ENCODE peak calls at places on chromosomes 12 and 14, in nine cellular contexts. M is RPMI8226; P is stimulated activated CD4-positive, alpha-beta T cell treated with anti-CD3 and anti-CD28 coated beads, Interleukin-15, amount 100 ng/mL, for 1 hour; C is bronchial epithelial cell; A is KBM-7; Q is NCI-H1092 treated with DMSO at 0.1 percent for 48 hours; L is fibroblast of the aortic adventitia; J is C1 segment of cervical spinal cord; H is NCI-H510A treated with DMSO at 0.1 percent for 48 hours. Y is an unnamed sample.

GRCh38 chr12:124018526-124018925 is 45.5 kb downstream of the ZNF664 start:
- DNase-seq in H (no peak), P (no peak), Q (no peak), A (no peak), L (no peak), C (no peak), M (no peak), J (no peak), Y (no peak)

GRCh38 chr12:92324849-92325500 is 179.3 kb upstream of the BTG1 start:
- DNase-seq in L (no peak), C (no peak), A (no peak), M (no peak), Q (no peak), P (no peak), J (no peak), H (no peak), Y (no peak)

GRCh38 chr12:95203477-95203843 is 13.8 kb downstream of the FGD6 start:
- DNase-seq in A (no peak), J (no peak), C (no peak), H (no peak), Q (no peak), L (peak), P (no peak), M (no peak), Y (no peak)

GRCh38 chr14:96622926-96623325 is 120.7 kb downstream of the PAPOLA start:
- DNase-seq in C (no peak), L (no peak), Q (no peak), H (no peak), J (no peak), A (no peak), M (no peak), P (no peak), Y (no peak)

GRCh38 chr14:55477680-55478079 is 37.3 kb upstream of the TBPL2 start:
- DNase-seq in Q (no peak), P (no peak), M (no peak), J (no peak), L (no peak), A (no peak), H (no peak), C (no peak), Y (no peak)

GRCh38 chr14:102516531-102517411 is 7.2 kb upstream of the ANKRD9 start:
- DNase-seq in M (peak), A (peak), P (peak), H (peak), C (no peak), J (no peak), Q (peak), L (no peak), Y (peak)

GRCh38 chr12:69991683-69992297 is 166.8 kb downstream of the MYRFL start:
- DNase-seq in C (no peak), M (no peak), Q (no peak), H (peak), A (no peak), P (no peak), L (no peak), J (no peak), Y (no peak)

GRCh38 chr14:101187816-101188570 is 284.5 kb upstream of the RTL1 start:
- DNase-seq in H (no peak), M (no peak), P (no peak), A (no peak), L (no peak), C (no peak), J (no peak), Q (no peak), Y (no peak)

GRCh38 chr14:54221971-54222370 is 174.8 kb upstream of the CDKN3 start:
- DNase-seq in H (no peak), J (no peak), C (no peak), L (no peak), P (no peak), M (no peak), A (no peak), Q (no peak), Y (no peak)

GRCh38 chr12:109518820-109519665 is 41.6 kb downstream of the UBE3B start:
- DNase-seq in J (peak), Q (peak), M (peak), C (peak), H (peak), A (peak), P (peak), L (peak), Y (peak)

GRCh38 chr14:79325071-79325470 is 886.2 kb downstream of the DIO2 start:
- DNase-seq in J (no peak), L (no peak), A (no peak), P (no peak), Q (peak), M (no peak), C (no peak), H (peak), Y (no peak)

GRCh38 chr12:132455565-132455964 is 34.4 kb upstream of the FBRSL1 start:
- DNase-seq in Q (no peak), H (no peak), M (no peak), A (no peak), J (no peak), C (no peak), P (no peak), L (no peak), Y (no peak)

GRCh38 chr12:53180931-53181645 is 363 bp upstream of the CSAD start:
- DNase-seq in M (peak), J (no peak), C (peak), H (peak), Q (peak), P (peak), L (peak), A (no peak), Y (peak)

GRCh38 chr12:118850244-118850825 is 131.0 kb upstream of the SRRM4 start:
- DNase-seq in C (peak), Q (no peak), A (peak), L (no peak), J (no peak), M (peak), P (no peak), H (no peak), Y (peak)

GRCh38 chr12:124579921-124580517 is 12.6 kb upstream of the NCOR2 start:
- DNase-seq in M (no peak), J (no peak), H (no peak), Q (no peak), P (no peak), L (no peak), A (no peak), C (no peak), Y (no peak)

GRCh38 chr12:74370608-74371216 is 166.9 kb upstream of the ATXN7L3B start:
- DNase-seq in L (no peak), C (no peak), A (no peak), J (no peak), M (no peak), Q (no peak), P (no peak), H (no peak), Y (no peak)

GRCh38 chr14:102688290-102688689 is 89.0 kb upstream of the TRAF3 start:
- DNase-seq in C (no peak), A (peak), M (no peak), P (no peak), L (no peak), H (no peak), J (no peak), Q (no peak), Y (no peak)

GRCh38 chr14:58731465-58732330 is 93.9 kb downstream of the DACT1 start:
- DNase-seq in P (no peak), A (no peak), L (peak), Q (no peak), C (peak), J (no peak), H (no peak), M (no peak), Y (peak)

Y was measured in MCF 10A.